ENCODE peak calls at places on chromosome 7, in five cellular contexts. B is gastrocnemius medialis; C is pancreas; N is activated T-cell treated with anti-CD3 and anti-CD28 coated beads, Interleukin-2, amount 50 U/mL, for 4 hours; J is activated CD8-positive, alpha-beta memory T cell treated with anti-CD3 and anti-CD28 coated beads, Interleukin-2, amount 10 ng/mL, durations not matched to agents 7 days and 5 days. M is an unnamed sample.

GRCh38 chr7:74217455-74218342 is 7.9 kb downstream of the LAT2 start:
- ATAC-seq in N (peak; percentile 21), B (no peak), J (peak; percentile 65), C (no peak), M (peak; percentile 6)

GRCh38 chr7:158494162-158494586 is 93.4 kb downstream of the PTPRN2 start:
- ATAC-seq in C (no peak), J (no peak), B (no peak), N (peak; percentile 41), M (no peak)

GRCh38 chr7:100367676-100368613 is 5.3 kb upstream of the PILRA start:
- ATAC-seq in N (no peak), C (no peak), B (no peak), J (no peak), M (peak; percentile 12)

GRCh38 chr7:155761162-155761561 is 51.1 kb downstream of the SHH start:
- ATAC-seq in C (no peak), N (no peak), J (no peak), B (no peak), M (no peak)

GRCh38 chr7:148773344-148773743 is 74.6 kb downstream of the CUL1 start:
- ATAC-seq in C (no peak), B (no peak), J (peak; percentile 99), N (peak; percentile 67), M (no peak)

GRCh38 chr7:19491821-19492452 is 216.9 kb downstream of the POLR1F start:
- ATAC-seq in C (no peak), N (no peak), B (no peak), J (no peak), M (no peak)

GRCh38 chr7:151244156-151244870 is 4.2 kb downstream of the SMARCD3 start:
- ATAC-seq in B (no peak), J (peak; percentile 27), C (no peak), N (no peak), M (no peak)

GRCh38 chr7:35513192-35513591 is 181.7 kb downstream of the HERPUD2 start:
- ATAC-seq in N (no peak), B (no peak), J (no peak), C (no peak), M (no peak)

GRCh38 chr7:66464059-66464458 is 164.6 kb upstream of the KCTD7 start:
- ATAC-seq in N (no peak), C (no peak), B (no peak), J (no peak), M (no peak)

GRCh38 chr7:66502230-66503035 is 126.2 kb upstream of the KCTD7 start:
- ATAC-seq in C (peak; percentile 39), N (no peak), J (no peak), B (no peak), M (no peak)

GRCh38 chr7:116971869-116972268 is 18.6 kb downstream of the ST7 start:
- ATAC-seq in J (no peak), N (no peak), B (no peak), C (no peak), M (no peak)

GRCh38 chr7:56105508-56105907 is 768 bp downstream of the CHCHD2 start:
- ATAC-seq in N (no peak), C (peak; percentile 72), B (no peak), J (peak; percentile 21), M (peak; percentile 74)

GRCh38 chr7:17523813-17524741 is 225.6 kb downstream of the AHR start:
- ATAC-seq in N (no peak), J (no peak), C (peak; percentile 80), B (peak; percentile 85), M (peak; percentile 79)

GRCh38 chr7:123580406-123581161 is 21.0 kb upstream of the ASB15 start:
- ATAC-seq in J (peak; percentile 60), C (no peak), B (peak; percentile 91), N (no peak), M (no peak)

GRCh38 chr7:111266613-111267012 is 175.7 kb downstream of the LRRN3 start:
- ATAC-seq in J (no peak), C (no peak), N (no peak), B (no peak), M (no peak)

GRCh38 chr7:102082693-102083385 is 203.8 kb upstream of the SH2B2 start:
- ATAC-seq in C (no peak), N (no peak), B (no peak), J (no peak), M (no peak)

GRCh38 chr7:28042721-28043120 is 137.9 kb downstream of the JAZF1 start:
- ATAC-seq in B (no peak), J (no peak), N (no peak), C (no peak), M (no peak)

M was measured in esophagus mucosa.